ENCODE peak calls at places on chromosomes 3 and 15, in six cellular contexts. W is GM12864, I is cardiac fibroblast, S is AG09309, R is neural progenitor cell, V is hepatocyte. N is an unnamed sample.
A peak's percentile ranks its signal among the peaks of the same experiment; 100 is the strongest.

GRCh38 chr3:168249048-168249538 is 153.4 kb upstream of the GOLIM4 start:
- DNase-seq in W (no peak), I (peak; percentile 11), S (no peak), R (no peak), V (no peak), N (no peak)

GRCh38 chr15:70356062-70356860 is 258.5 kb upstream of the TLE3 start:
- DNase-seq in W (no peak), I (no peak), S (no peak), R (no peak), V (no peak), N (no peak)

GRCh38 chr3:15875016-15875689 is 77.4 kb upstream of the ANKRD28 start:
- DNase-seq in W (no peak), I (peak; percentile 11), S (peak; percentile 32), R (no peak), V (peak; percentile 9), N (no peak)

GRCh38 chr15:69757186-69757585 is 304.6 kb downstream of the RPLP1 start:
- DNase-seq in W (no peak), I (no peak), S (no peak), R (no peak), V (no peak), N (no peak)

GRCh38 chr3:150020527-150020926 is 49.8 kb upstream of the PFN2 start:
- DNase-seq in W (no peak), I (no peak), S (no peak), R (no peak), V (no peak), N (no peak)

GRCh38 chr15:63173116-63173470 is 15.8 kb upstream of the RPS27L start:
- DNase-seq in W (no peak), I (no peak), S (no peak), R (no peak), V (no peak), N (no peak)

GRCh38 chr15:74781673-74782595 is at the start of gene CSK:
- DNase-seq in W (no peak), I (peak; percentile 75), S (no peak), R (peak; percentile 90), V (peak; percentile 92), N (no peak)

GRCh38 chr15:59543721-59544547 is 67.6 kb upstream of the GCNT3 start:
- DNase-seq in W (peak; percentile 86), I (no peak), S (no peak), R (no peak), V (no peak), N (no peak)

GRCh38 chr3:14791343-14791945 is 27.3 kb upstream of the FGD5 start:
- DNase-seq in W (no peak), I (peak; percentile 57), S (no peak), R (peak; percentile 86), V (peak; percentile 78), N (no peak)

GRCh38 chr3:129425213-129425612 is 3.2 kb downstream of the EFCAB12 start:
- DNase-seq in W (no peak), I (no peak), S (no peak), R (no peak), V (no peak), N (no peak)

GRCh38 chr15:69652906-69653305 is 200.3 kb downstream of the RPLP1 start:
- DNase-seq in W (no peak), I (no peak), S (no peak), R (no peak), V (no peak), N (no peak)

GRCh38 chr3:127985216-127985615 is 67.0 kb upstream of the SEC61A1 start:
- DNase-seq in W (no peak), I (no peak), S (no peak), R (no peak), V (no peak), N (no peak)

GRCh38 chr15:82807920-82808633 is 1.4 kb upstream of the WHAMM start:
- DNase-seq in W (no peak), I (no peak), S (no peak), R (no peak), V (no peak), N (no peak)

GRCh38 chr3:49255112-49255511 is 21.9 kb downstream of the C3orf62 start:
- DNase-seq in W (no peak), I (no peak), S (no peak), R (peak; percentile 20), V (no peak), N (no peak)

GRCh38 chr3:40768536-40768935 is 243.8 kb downstream of the ZNF621 start:
- DNase-seq in W (no peak), I (no peak), S (no peak), R (no peak), V (peak; percentile 58), N (no peak)

GRCh38 chr15:70099966-70100494 is 2.3 kb upstream of the TLE3 start:
- DNase-seq in W (no peak), I (no peak), S (no peak), R (peak; percentile 71), V (peak; percentile 68), N (no peak)

GRCh38 chr3:149813367-149814281 is 609 bp downstream of the RNF13 start:
- DNase-seq in W (no peak), I (peak; percentile 38), S (no peak), R (peak; percentile 64), V (peak; percentile 47), N (peak; percentile 39)

GRCh38 chr15:78178056-78178455 is 28.9 kb downstream of the IDH3A start:
- DNase-seq in W (no peak), I (no peak), S (no peak), R (no peak), V (no peak), N (no peak)

GRCh38 chr3:32303977-32304376 is 65.5 kb downstream of the CMTM8 start:
- DNase-seq in W (no peak), I (no peak), S (no peak), R (no peak), V (no peak), N (no peak)

GRCh38 chr3:32307591-32307990 is 69.1 kb downstream of the CMTM8 start:
- DNase-seq in W (no peak), I (no peak), S (no peak), R (no peak), V (no peak), N (no peak)

GRCh38 chr3:32305477-32305876 is 67.0 kb downstream of the CMTM8 start:
- DNase-seq in W (no peak), I (peak; percentile 17), S (no peak), R (no peak), V (no peak), N (no peak)

GRCh38 chr3:32304510-32304909 is 66.0 kb downstream of the CMTM8 start:
- DNase-seq in W (no peak), I (peak; percentile 7), S (no peak), R (no peak), V (no peak), N (peak; percentile 95)

GRCh38 chr3:32306072-32306471 is 67.6 kb downstream of the CMTM8 start:
- DNase-seq in W (no peak), I (no peak), S (no peak), R (no peak), V (no peak), N (no peak)
- H3K4me3 ChIP-seq in W (no peak overlapping the region), I (no peak overlapping the region), S (no peak overlapping the region), R (no peak overlapping the region), V (no peak overlapping the region), N (no peak overlapping the region)

DNA sequence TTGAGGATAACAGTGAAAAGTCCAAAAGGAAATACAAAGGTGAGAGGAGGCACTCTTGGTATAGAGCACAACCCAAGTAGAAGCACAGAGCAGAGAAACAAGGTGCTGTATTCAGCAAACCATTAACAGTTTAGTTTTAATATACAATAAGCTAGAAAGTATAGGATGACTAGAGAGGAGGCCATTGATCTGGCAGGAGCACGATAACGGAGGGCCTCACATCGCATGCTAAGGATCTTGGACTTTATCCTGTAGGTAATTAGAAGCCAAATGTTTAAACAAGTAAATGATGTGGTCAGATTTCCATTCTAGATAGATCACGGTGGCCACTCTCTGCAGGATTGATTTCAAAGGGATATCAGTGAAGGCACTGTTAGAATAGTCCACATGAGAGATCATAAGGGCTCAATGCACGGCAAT is 935.0 kb downstream of the ROBO1 start:
- DNase-seq in W (no peak), I (no peak), S (no peak), R (no peak), V (peak; percentile 46), N (no peak)
- TF ChIP-seq CTCF in W (no peak), I (no peak), S (no peak), R (no peak), V (no peak), N (no peak)

DNA sequence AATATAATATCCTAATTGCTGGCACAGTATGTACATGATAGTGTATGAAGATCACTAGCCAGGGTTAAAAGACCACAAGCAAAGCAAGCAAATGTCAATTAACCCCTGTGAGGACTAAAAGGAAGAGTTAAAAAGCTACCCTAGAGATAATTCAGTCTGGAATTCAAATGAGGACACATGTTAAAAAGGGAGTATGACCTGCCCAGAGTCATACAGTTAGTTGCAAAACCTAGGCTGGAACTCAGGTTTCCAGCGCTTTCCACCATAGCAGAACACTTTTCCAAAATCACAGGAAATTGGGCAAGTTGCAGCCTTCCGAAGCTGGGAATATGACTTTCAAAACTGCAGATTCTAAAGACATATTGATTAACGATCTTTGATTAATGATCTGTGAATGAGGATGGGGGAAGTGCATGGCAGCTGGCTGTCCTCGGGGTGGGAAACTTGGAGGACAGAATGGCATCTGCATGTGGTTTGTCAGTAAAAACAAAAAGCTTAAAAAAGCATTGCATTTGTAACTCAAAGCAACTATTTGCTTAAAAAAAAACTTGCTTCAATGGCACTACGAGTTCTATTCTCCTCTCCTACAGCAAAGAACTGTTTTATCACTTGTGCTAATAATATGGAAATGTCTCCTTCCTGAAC is 46.3 kb downstream of the IGSF11 start:
- DNase-seq in W (no peak), I (no peak), S (no peak), R (no peak), V (no peak), N (no peak)
- H3K4me3 ChIP-seq in W (no peak overlapping the region), I (no peak overlapping the region), S (no peak overlapping the region), R (no peak overlapping the region), V (no peak overlapping the region), N (no peak overlapping the region)

GRCh38 chr3:181330821-181331563 is 341.5 kb upstream of the DNAJC19 start:
- DNase-seq in W (no peak), I (no peak), S (no peak), R (no peak), V (no peak), N (no peak)
- TF ChIP-seq CTCF in W (no peak), I (no peak), S (no peak), R (no peak), V (no peak), N (no peak)

N was measured in LNCaP clone FGC.